ENCODE peak calls at places on chromosomes 3 and 15, in four cellular contexts. M, D, H and J are unnamed samples.

GRCh38 chr3:56145410-56145809 is 322.9 kb downstream of the ERC2 start:
- DNase-seq in M (no peak), D (no peak), H (no peak), J (no peak)

GRCh38 chr3:173096994-173097785 is 43.8 kb downstream of the SPATA16 start:
- DNase-seq in D (no peak), H (no peak), M (no peak), J (no peak)

GRCh38 chr3:60086811-60087210 is 1037.0 kb upstream of the CFAP20DC start:
- DNase-seq in D (no peak), M (no peak), H (peak), J (peak)

GRCh38 chr15:89457086-89457485 is 39.3 kb downstream of the RHCG start:
- DNase-seq in H (no peak), D (no peak), M (peak), J (peak)

GRCh38 chr15:55695432-55695831 is 47.5 kb downstream of the PRTG start:
- DNase-seq in D (no peak), H (no peak), M (no peak), J (no peak)

GRCh38 chr3:140914384-140914945 is 27.2 kb upstream of the SLC25A36 start:
- DNase-seq in M (no peak), D (no peak), H (no peak), J (no peak)

GRCh38 chr3:16370872-16371740 is 106.1 kb downstream of the OXNAD1 start:
- DNase-seq in D (no peak), H (no peak), M (no peak), J (no peak)

GRCh38 chr3:104291437-104291851 is 1075.3 kb upstream of the ALCAM start:
- DNase-seq in H (no peak), D (no peak), M (no peak), J (no peak)

GRCh38 chr15:38389924-38390542 is 63.9 kb upstream of the FAM98B start:
- DNase-seq in H (peak), M (peak), D (no peak), J (peak)

GRCh38 chr3:181623924-181624694 is 87.6 kb upstream of the SOX2 start:
- DNase-seq in H (no peak), D (no peak), M (peak), J (no peak)

GRCh38 chr15:65595960-65596359 is 15.0 kb downstream of the INTS14 start:
- DNase-seq in D (no peak), M (peak), H (no peak), J (peak)

GRCh38 chr3:156449712-156450574 is 105.0 kb downstream of the SSR3 start:
- DNase-seq in D (no peak), M (peak), H (no peak), J (peak)

GRCh38 chr15:69067296-69067695 is 52.8 kb downstream of the NOX5 start:
- DNase-seq in D (no peak), H (no peak), M (no peak), J (no peak)

GRCh38 chr15:62886431-62887071 is 156.0 kb upstream of the TPM1 start:
- DNase-seq in H (no peak), M (no peak), D (no peak), J (no peak)

GRCh38 chr3:177179281-177180067 is 17.8 kb downstream of the TBL1XR1 start:
- DNase-seq in M (no peak), H (no peak), D (no peak), J (peak)

GRCh38 chr15:52727825-52728224 is 48.6 kb upstream of the ATOSA start:
- DNase-seq in H (no peak), D (no peak), M (no peak), J (no peak)

GRCh38 chr15:81106560-81106959 is 27.5 kb upstream of the CFAP161 start:
- DNase-seq in M (peak), D (peak), H (peak), J (peak)

GRCh38 chr15:38961886-38962285 is 397.3 kb upstream of the RASGRP1 start:
- DNase-seq in H (no peak), D (no peak), M (no peak), J (no peak)

GRCh38 chr3:168220609-168221008 is 124.9 kb upstream of the GOLIM4 start:
- DNase-seq in H (no peak), M (no peak), D (no peak), J (no peak)

GRCh38 chr3:33385423-33385822 is 54.8 kb downstream of the UBP1 start:
- DNase-seq in H (no peak), M (no peak), D (no peak), J (peak)

GRCh38 chr3:171173732-171174131 is 147.2 kb upstream of the SLC2A2 start:
- DNase-seq in H (no peak), M (no peak), D (no peak), J (no peak)

GRCh38 chr3:152385761-152386160 is 117.0 kb downstream of the MBNL1 start:
- DNase-seq in M (no peak), D (no peak), H (no peak), J (no peak)

GRCh38 chr3:2856793-2857135 is 253.4 kb downstream of the IL5RA start:
- DNase-seq in M (no peak), H (no peak), D (no peak), J (no peak)

GRCh38 chr15:60780147-60780546 is 301.2 kb upstream of the ICE2 start:
- DNase-seq in D (no peak), H (no peak), M (no peak), J (no peak)

GRCh38 chr3:184443364-184443763 is 63.5 kb downstream of the CHRD start:
- DNase-seq in M (no peak), H (no peak), D (no peak), J (no peak)

GRCh38 chr3:45583021-45583851 is 11.3 kb upstream of the LIMD1 start:
- DNase-seq in H (no peak), D (no peak), M (peak), J (no peak)

GRCh38 chr15:69982037-69982436 is 115.7 kb downstream of the TLE3 start:
- DNase-seq in D (no peak), H (no peak), M (no peak), J (no peak)

GRCh38 chr15:41269887-41270286 is 38.8 kb downstream of the CHP1 start:
- DNase-seq in M (no peak), D (no peak), H (no peak), J (no peak)

GRCh38 chr15:67241132-67241855 is 13.2 kb downstream of the AAGAB start:
- DNase-seq in M (no peak), D (no peak), H (peak), J (no peak)
- TF ChIP-seq NRF1 in M (no peak), D (no peak), H (no peak), J (no peak)

DNA sequence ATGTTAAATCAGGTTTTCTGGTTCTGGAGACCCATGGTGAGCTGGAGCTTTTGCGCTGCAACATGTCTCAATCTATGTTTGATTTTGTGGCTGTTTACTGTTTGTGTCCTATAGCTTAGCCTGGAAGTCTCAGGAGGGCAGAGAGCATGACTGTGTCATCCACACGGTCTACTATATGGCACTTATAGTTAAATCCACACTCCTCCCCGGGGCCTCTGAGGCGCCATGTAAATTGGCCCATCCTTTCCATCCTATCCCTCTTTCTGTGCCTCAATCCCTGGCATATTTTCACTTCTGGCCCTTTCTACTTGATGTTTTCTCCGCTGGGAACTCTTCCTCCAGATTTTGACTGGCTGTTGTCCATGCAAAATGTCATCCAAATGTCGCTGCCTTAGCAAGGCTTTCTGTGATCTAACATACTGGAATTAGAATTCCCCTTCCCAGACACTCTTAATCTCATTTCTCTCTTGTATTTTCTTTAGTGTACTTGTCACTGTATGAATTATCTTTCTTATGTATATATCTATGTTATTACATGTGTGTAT is 560.8 kb upstream of the RGMA start:
- DNase-seq in D (no peak), M (no peak), H (no peak), J (no peak)
- TF ChIP-seq NRF1 in D (no peak), M (no peak), H (no peak), J (no peak)

DNA sequence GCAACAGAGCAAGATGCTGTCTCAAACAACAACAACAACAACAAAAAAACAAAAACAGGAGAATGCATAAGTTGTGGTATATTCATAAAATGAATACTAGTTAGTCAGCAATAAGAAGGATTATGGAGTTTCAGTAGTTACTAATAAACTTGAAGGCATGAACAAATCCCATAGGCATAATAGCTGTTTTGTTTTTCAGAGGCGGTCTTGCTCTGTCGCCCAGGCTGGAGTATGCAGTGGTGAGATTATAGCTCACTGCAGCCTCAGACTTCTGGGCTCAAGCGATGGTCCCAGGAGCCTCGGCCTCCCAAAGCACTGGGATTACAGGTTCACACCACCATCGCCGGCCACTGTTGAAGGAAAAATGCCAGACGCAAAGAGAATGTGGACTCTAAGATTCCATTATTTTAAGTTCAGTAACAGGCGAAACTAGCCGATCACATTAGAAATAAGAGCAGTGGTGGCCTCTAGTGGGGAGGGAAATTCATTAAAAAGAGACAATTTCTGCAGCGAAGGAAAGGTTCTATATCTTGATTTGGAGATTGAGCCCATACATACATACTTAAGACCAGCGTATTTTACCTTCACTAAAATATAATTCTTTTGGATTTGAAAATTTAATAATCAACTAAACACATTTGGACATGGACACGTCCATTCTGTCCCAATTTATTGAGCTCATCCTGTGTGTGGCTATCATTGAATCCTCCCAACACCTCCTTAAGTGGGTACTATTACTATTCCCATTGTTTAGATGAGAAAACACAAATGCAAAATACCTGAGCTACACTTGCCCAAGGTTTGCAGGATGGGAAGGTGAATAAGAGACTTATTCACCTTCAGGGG is 27.4 kb upstream of the HDAC11 start:
- DNase-seq in D (no peak), M (peak), H (peak), J (peak)
- TF ChIP-seq NRF1 in D (no peak), M (no peak), H (no peak), J (no peak)

DNA sequence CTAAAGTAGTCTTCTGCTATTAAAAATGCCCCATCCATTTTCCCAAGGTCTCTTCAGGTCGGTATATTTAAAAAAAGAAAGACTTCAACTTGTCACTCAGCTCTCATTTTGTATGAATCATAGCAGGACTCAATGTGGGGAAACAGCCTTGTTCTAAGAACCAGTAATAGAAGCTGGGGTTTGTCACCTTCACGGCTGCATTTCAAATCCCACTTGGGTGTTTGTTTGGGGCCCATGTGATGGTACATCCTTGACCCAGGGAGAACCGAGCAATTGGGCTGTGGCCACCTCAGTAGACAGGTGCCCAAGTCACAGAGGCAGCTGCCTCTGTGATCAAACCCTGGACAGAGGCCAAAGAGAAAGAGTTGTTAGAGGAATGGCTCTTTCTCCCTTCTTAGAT is 70.3 kb upstream of the ARL8B start:
- DNase-seq in H (peak), M (no peak), D (no peak), J (no peak)
- TF ChIP-seq NRF1 in H (no peak), M (no peak), D (no peak), J (no peak)

GRCh38 chr15:48962662-48963523 is 826 bp downstream of the SHC4 start:
- DNase-seq in D (no peak), M (peak), H (no peak), J (no peak)
- TF ChIP-seq NRF1 in D (no peak), M (no peak), H (no peak), J (no peak)